ENCODE peak calls at places on chromosomes 16 and 17, in ten cellular contexts. Z, I, X, V, E, J, Y, S, P and T are unnamed samples.

GRCh38 chr17:18039535-18040286 is 503 bp downstream of the GID4 start:
- DNase-seq in P (peak; percentile 91), E (no peak), Y (no peak), S (no peak), I (no peak), J (no peak), Z (peak; percentile 68), V (no peak), X (no peak), T (no peak)

GRCh38 chr16:79593074-79593531 is 7.4 kb downstream of the MAF start:
- DNase-seq in X (no peak), J (no peak), S (no peak), I (no peak), E (no peak), V (no peak), Z (no peak), P (no peak), Y (no peak), T (no peak)

GRCh38 chr17:50909765-50910661 is 43.9 kb upstream of the TOB1 start:
- DNase-seq in I (no peak), P (no peak), Z (no peak), S (no peak), J (peak; percentile 58), Y (peak; percentile 75), V (no peak), E (peak; percentile 76), X (no peak), T (no peak)

GRCh38 chr17:33112763-33113162 is 121.1 kb downstream of the SPACA3 start:
- DNase-seq in I (no peak), Y (no peak), V (no peak), X (peak; percentile 16), P (no peak), S (peak; percentile 18), Z (no peak), J (no peak), E (no peak), T (no peak)

GRCh38 chr17:48973806-48974205 is 5.4 kb upstream of the GIP start:
- DNase-seq in J (no peak), X (no peak), Y (no peak), Z (no peak), P (no peak), E (no peak), V (peak; percentile 40), I (no peak), S (no peak), T (no peak)

GRCh38 chr16:445566-445965 is 20.1 kb downstream of the RAB11FIP3 start:
- DNase-seq in J (no peak), Y (no peak), V (peak; percentile 42), S (no peak), X (no peak), I (no peak), P (no peak), E (no peak), Z (no peak), T (no peak)

GRCh38 chr17:59331129-59331928 is at the start of gene YPEL2:
- DNase-seq in P (peak; percentile 100), E (peak; percentile 86), J (peak; percentile 82), X (peak; percentile 67), Y (peak; percentile 91), Z (peak; percentile 98), V (peak; percentile 100), S (peak; percentile 91), I (peak; percentile 97), T (peak; percentile 99)

GRCh38 chr16:9003763-9004162 is 40.1 kb upstream of the USP7 start:
- DNase-seq in E (no peak), P (no peak), Y (no peak), Z (no peak), V (no peak), I (no peak), J (no peak), X (no peak), S (no peak), T (no peak)

GRCh38 chr16:3979518-3979917 is 99.0 kb upstream of the CREBBP start:
- DNase-seq in J (no peak), X (no peak), Y (no peak), V (peak; percentile 31), I (no peak), S (no peak), E (no peak), P (no peak), Z (no peak), T (no peak)

GRCh38 chr17:537133-537532 is 177.5 kb downstream of the VPS53 start:
- DNase-seq in Y (no peak), S (no peak), Z (no peak), V (no peak), E (no peak), P (no peak), X (no peak), I (no peak), J (no peak), T (no peak)

GRCh38 chr16:11238272-11239202 is 17.5 kb downstream of the SOCS1 start:
- DNase-seq in X (no peak), I (no peak), J (no peak), E (no peak), Z (no peak), Y (no peak), V (peak; percentile 83), S (no peak), P (no peak), T (no peak)

GRCh38 chr16:84511180-84511800 is 6.8 kb upstream of the MEAK7 start:
- DNase-seq in S (peak; percentile 86), I (peak; percentile 96), J (peak; percentile 64), P (peak; percentile 85), V (peak; percentile 86), E (peak; percentile 73), X (no peak), Y (peak; percentile 84), Z (peak; percentile 79), T (peak; percentile 81)

GRCh38 chr16:83713597-83713996 is 94.2 kb upstream of the HSBP1 start:
- DNase-seq in Z (no peak), S (no peak), P (peak; percentile 17), I (no peak), X (no peak), Y (no peak), E (no peak), J (no peak), V (peak; percentile 50), T (peak; percentile 45)

GRCh38 chr17:5583426-5584382 is 605 bp downstream of the NLRP1 start:
- DNase-seq in V (no peak), P (no peak), E (no peak), J (no peak), S (peak; percentile 15), Z (no peak), X (no peak), Y (no peak), I (peak; percentile 85), T (no peak)
- H3K4me3 ChIP-seq in V (no peak overlapping the region), P (peak overlapping the region; percentile 34), E (peak overlapping the region; percentile 97), J (peak overlapping the region; percentile 66), S (peak overlapping the region; percentile 51), Z (no peak overlapping the region), X (no peak overlapping the region), Y (peak overlapping the region; percentile 87), I (peak overlapping the region; percentile 51), T (no peak overlapping the region)

DNA sequence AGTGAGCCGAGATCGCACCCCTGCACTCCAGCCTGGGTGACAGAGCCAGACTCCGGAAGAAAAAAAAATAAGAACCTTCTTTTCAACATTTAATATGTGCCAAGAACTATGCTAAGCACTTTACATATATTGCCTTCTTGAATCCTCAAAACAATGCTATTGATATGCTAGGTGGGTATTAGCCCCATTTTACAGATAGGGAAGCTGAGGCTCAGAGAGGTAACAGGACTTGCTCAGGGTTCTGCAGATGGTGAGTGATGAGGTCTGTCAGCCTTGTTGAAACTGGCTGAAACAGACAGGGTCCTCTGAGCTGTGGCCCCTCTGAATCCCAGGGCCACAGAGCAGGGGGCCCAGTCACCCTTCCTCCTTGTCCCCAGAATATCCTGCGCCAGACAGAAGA is 8.0 kb downstream of the ARHGEF15 start:
- DNase-seq in V (no peak), E (no peak), X (no peak), P (no peak), I (no peak), J (no peak), S (no peak), Y (no peak), Z (no peak), T (no peak)
- H3K27me3 ChIP-seq in V (peaks cover 27% of the 10 kb centered on the region), E (no peaks in the 10 kb centered on the region), X (peaks cover 50% of the 10 kb centered on the region), P (peaks cover 30% of the 10 kb centered on the region), I (peaks cover 28% of the 10 kb centered on the region), J (no peaks in the 10 kb centered on the region), S (peaks cover 67% of the 10 kb centered on the region), Y (no peaks in the 10 kb centered on the region), Z (peaks cover 34% of the 10 kb centered on the region), T (peaks cover 28% of the 10 kb centered on the region)

GRCh38 chr17:43756176-43756575 is 2.4 kb downstream of the SOST start:
- DNase-seq in I (no peak), E (no peak), J (no peak), Z (no peak), X (no peak), V (peak; percentile 42), P (no peak), S (no peak), Y (no peak), T (no peak)

GRCh38 chr17:43753488-43754129 is 5.0 kb downstream of the SOST start:
- DNase-seq in P (no peak), Y (no peak), I (no peak), Z (no peak), X (no peak), E (no peak), S (peak; percentile 20), J (no peak), V (no peak), T (no peak)

GRCh38 chr17:43757171-43757660 is 1.4 kb downstream of the SOST start:
- DNase-seq in V (no peak), E (no peak), J (no peak), Y (no peak), S (no peak), X (no peak), Z (no peak), I (no peak), P (no peak), T (no peak)

GRCh38 chr17:43754947-43755346 is 3.6 kb downstream of the SOST start:
- DNase-seq in P (no peak), X (no peak), S (no peak), E (no peak), Z (no peak), J (no peak), I (no peak), V (no peak), Y (no peak), T (no peak)

GRCh38 chr17:43755389-43755875 is 3.2 kb downstream of the SOST start:
- DNase-seq in J (no peak), I (peak; percentile 85), S (peak; percentile 45), V (peak; percentile 92), P (no peak), E (no peak), Z (peak; percentile 43), Y (no peak), X (no peak), T (no peak)
- H3K4me3 ChIP-seq in J (no peak overlapping the region), I (peak overlapping the region; percentile 28), S (no peak overlapping the region), V (peak overlapping the region; percentile 41), P (no peak overlapping the region), E (no peak overlapping the region), Z (no peak overlapping the region), Y (no peak overlapping the region), X (no peak overlapping the region), T (no peak overlapping the region)

GRCh38 chr16:89717310-89718197 is 3.1 kb downstream of the VPS9D1 start:
- DNase-seq in P (no peak), E (no peak), X (no peak), S (no peak), V (no peak), I (peak; percentile 75), Y (no peak), J (no peak), Z (no peak), T (no peak)
- H3K27me3 ChIP-seq in P (no peaks in the 10 kb centered on the region), E (no peaks in the 10 kb centered on the region), X (no peaks in the 10 kb centered on the region), S (no peaks in the 10 kb centered on the region), V (peaks cover 15% of the 10 kb centered on the region), I (peaks cover 3% of the 10 kb centered on the region), Y (no peaks in the 10 kb centered on the region), J (no peaks in the 10 kb centered on the region), Z (no peaks in the 10 kb centered on the region), T (no peaks in the 10 kb centered on the region)